ENCODE peak calls at places on chromosomes 1 and 21, in nine cellular contexts. Y is amniotic stem cell; D is neuronal stem cell; I is fibroblast of the aortic adventitia; U is activated B cell treated with CpG ODN at 0.5 μM for 24 hours; G is occipital lobe; F is activated naive CD8-positive, alpha-beta T cell treated with anti-CD3 and anti-CD28 coated beads for 36 hours; N is MM.1S; O is stimulated activated CD4-positive, alpha-beta T cell treated with anti-CD3 and anti-CD28 coated beads, TNF-alpha, amount 100 ng/mL, for 4 hours. E is an unnamed sample.

GRCh38 chr1:59317780-59318179 is 20.9 kb downstream of the FGGY start:
- DNase-seq in Y (no peak), D (no peak), I (no peak), U (no peak), G (no peak), F (no peak), N (no peak), O (no peak), E (no peak)

GRCh38 chr1:151282883-151283725 is 1.0 kb downstream of the ZNF687 start:
- DNase-seq in Y (peak), D (peak), I (no peak), U (no peak), G (no peak), F (peak), N (peak), O (no peak), E (no peak)

GRCh38 chr1:156489166-156489934 is 11.2 kb downstream of the MEF2D start:
- DNase-seq in Y (no peak), D (no peak), I (no peak), U (no peak), G (peak), F (peak), N (peak), O (no peak), E (peak)

GRCh38 chr1:52725903-52726264 is 369 bp upstream of the ZYG11B start:
- DNase-seq in Y (no peak), D (no peak), I (no peak), U (no peak), G (no peak), F (no peak), N (no peak), O (no peak), E (no peak)

GRCh38 chr1:54488831-54489626 is 59.0 kb upstream of the ACOT11 start:
- DNase-seq in Y (peak), D (peak), I (peak), U (peak), G (peak), F (peak), N (peak), O (peak), E (no peak)

GRCh38 chr1:180907313-180908055 is 5.2 kb upstream of the KIAA1614 start:
- DNase-seq in Y (no peak), D (no peak), I (no peak), U (no peak), G (no peak), F (no peak), N (no peak), O (no peak), E (no peak)

GRCh38 chr1:223425550-223425949 is 32.3 kb downstream of the CCDC185 start:
- DNase-seq in Y (no peak), D (no peak), I (peak), U (no peak), G (no peak), F (no peak), N (no peak), O (no peak), E (no peak)

GRCh38 chr1:25232866-25233784 is 823 bp upstream of the SYF2 start:
- DNase-seq in Y (no peak), D (peak), I (peak), U (no peak), G (peak), F (peak), N (peak), O (no peak), E (no peak)

GRCh38 chr1:214590696-214591095 is 12.3 kb upstream of the CENPF start:
- DNase-seq in Y (no peak), D (no peak), I (no peak), U (no peak), G (no peak), F (no peak), N (no peak), O (no peak), E (no peak)

GRCh38 chr1:32500387-32501209 is 35.7 kb downstream of the ZBTB8B start:
- DNase-seq in Y (no peak), D (peak), I (peak), U (peak), G (peak), F (peak), N (peak), O (peak), E (no peak)

GRCh38 chr1:180252638-180253536 is 22.8 kb downstream of the LHX4 start:
- DNase-seq in Y (no peak), D (no peak), I (peak), U (peak), G (no peak), F (peak), N (peak), O (peak), E (no peak)

GRCh38 chr1:38701088-38701487 is 158.5 kb downstream of the RRAGC start:
- DNase-seq in Y (no peak), D (no peak), I (no peak), U (no peak), G (no peak), F (no peak), N (no peak), O (no peak), E (no peak)

GRCh38 chr1:46333300-46334029 is 7.1 kb upstream of the NSUN4 start:
- DNase-seq in Y (no peak), D (no peak), I (peak), U (no peak), G (no peak), F (no peak), N (peak), O (no peak), E (no peak)

GRCh38 chr1:51236548-51237312 is 657 bp downstream of the RNF11 start:
- DNase-seq in Y (no peak), D (peak), I (no peak), U (no peak), G (peak), F (peak), N (peak), O (peak), E (no peak)

GRCh38 chr1:187185389-187185788 is 356.6 kb downstream of the PLA2G4A start:
- DNase-seq in Y (no peak), D (no peak), I (no peak), U (no peak), G (no peak), F (no peak), N (peak), O (no peak), E (no peak)

GRCh38 chr21:24938592-24938991 is 668.7 kb downstream of the MRPL39 start:
- DNase-seq in Y (no peak), D (no peak), I (no peak), U (no peak), G (no peak), F (no peak), N (no peak), O (no peak), E (no peak)

GRCh38 chr1:37147397-37147831 is 113.1 kb upstream of the GRIK3 start:
- DNase-seq in Y (no peak), D (no peak), I (no peak), U (no peak), G (peak), F (no peak), N (no peak), O (no peak), E (no peak)

GRCh38 chr1:248804771-248805681 is 20.7 kb downstream of the SH3BP5L start:
- DNase-seq in Y (no peak), D (no peak), I (no peak), U (peak), G (no peak), F (no peak), N (peak), O (no peak), E (no peak)

GRCh38 chr1:236982380-236982779 is 21.9 kb downstream of the MT1HL1 start:
- DNase-seq in Y (no peak), D (no peak), I (no peak), U (no peak), G (no peak), F (no peak), N (no peak), O (no peak), E (no peak)

GRCh38 chr1:147451628-147452027 is 89.7 kb upstream of the BCL9 start:
- DNase-seq in Y (no peak), D (no peak), I (no peak), U (no peak), G (no peak), F (no peak), N (no peak), O (no peak), E (no peak)

GRCh38 chr1:76635784-76636183 is 231.5 kb upstream of the ST6GALNAC5 start:
- DNase-seq in Y (peak), D (no peak), I (no peak), U (no peak), G (no peak), F (no peak), N (no peak), O (no peak), E (no peak)

GRCh38 chr21:34771512-34772028 is 102.8 kb downstream of the CLIC6 start:
- DNase-seq in Y (no peak), D (no peak), I (peak), U (no peak), G (no peak), F (no peak), N (no peak), O (no peak), E (no peak)

GRCh38 chr1:31036749-31037500 is 28.6 kb downstream of the PUM1 start:
- DNase-seq in Y (no peak), D (no peak), I (no peak), U (no peak), G (no peak), F (no peak), N (no peak), O (no peak), E (no peak)

GRCh38 chr1:158117854-158118691 is 62.6 kb upstream of the CD1D start:
- DNase-seq in Y (no peak), D (no peak), I (peak), U (peak), G (no peak), F (peak), N (peak), O (peak), E (no peak)

GRCh38 chr1:185719021-185719420 is 15.2 kb upstream of the HMCN1 start:
- DNase-seq in Y (peak), D (no peak), I (peak), U (no peak), G (no peak), F (no peak), N (no peak), O (no peak), E (no peak)

GRCh38 chr1:31784356-31785019 is 20.3 kb upstream of the ADGRB2 start:
- DNase-seq in Y (no peak), D (no peak), I (no peak), U (no peak), G (no peak), F (no peak), N (no peak), O (no peak), E (no peak)

GRCh38 chr1:203200059-203200553 is 13.6 kb upstream of the CHI3L1 start:
- DNase-seq in Y (no peak), D (no peak), I (peak), U (no peak), G (no peak), F (no peak), N (no peak), O (no peak), E (peak)

GRCh38 chr1:93448983-93449805 is 1.3 kb downstream of the FNBP1L start:
- DNase-seq in Y (no peak), D (peak), I (peak), U (no peak), G (no peak), F (no peak), N (no peak), O (no peak), E (no peak)

GRCh38 chr1:89396902-89397301 is 33.0 kb downstream of the GBP6 start:
- DNase-seq in Y (no peak), D (no peak), I (no peak), U (no peak), G (no peak), F (no peak), N (no peak), O (no peak), E (no peak)

GRCh38 chr1:58932820-58933598 is 149.2 kb upstream of the JUN start:
- DNase-seq in Y (no peak), D (no peak), I (peak), U (no peak), G (no peak), F (no peak), N (no peak), O (no peak), E (no peak)

GRCh38 chr21:45161039-45161945 is 86.9 kb downstream of the ADARB1 start:
- DNase-seq in Y (no peak), D (no peak), I (no peak), U (no peak), G (no peak), F (no peak), N (no peak), O (no peak), E (no peak)

GRCh38 chr1:171835891-171836290 is 5.4 kb upstream of the DNM3 start:
- DNase-seq in Y (no peak), D (no peak), I (no peak), U (no peak), G (no peak), F (no peak), N (no peak), O (no peak), E (no peak)

GRCh38 chr1:218971166-218971565 is 202.5 kb upstream of the LYPLAL1 start:
- DNase-seq in Y (no peak), D (no peak), I (peak), U (no peak), G (no peak), F (no peak), N (no peak), O (no peak), E (no peak)

GRCh38 chr1:52659356-52659755 is 26.4 kb downstream of the SHISAL2A start:
- DNase-seq in Y (no peak), D (no peak), I (no peak), U (no peak), G (no peak), F (peak), N (no peak), O (no peak), E (no peak)

GRCh38 chr1:228344631-228345072 is 62.0 kb downstream of the TRIM11 start:
- DNase-seq in Y (no peak), D (no peak), I (no peak), U (no peak), G (no peak), F (no peak), N (no peak), O (no peak), E (no peak)

GRCh38 chr1:60867782-60868181 is 214.6 kb upstream of the NFIA start:
- DNase-seq in Y (no peak), D (no peak), I (no peak), U (no peak), G (no peak), F (no peak), N (no peak), O (no peak), E (no peak)